ENCODE peak calls at places on chromosomes 2 and 18, in seven cellular contexts. H, V, Y, L, J, X and U are unnamed samples.

GRCh38 chr2:32864337-32864736 is 82.4 kb upstream of the LTBP1 start:
- DNase-seq in X (no peak), J (no peak), H (no peak), L (no peak), V (peak), Y (no peak), U (no peak)

GRCh38 chr2:132384491-132385186 is 32.0 kb upstream of the GPR39 start:
- DNase-seq in V (no peak), Y (no peak), L (no peak), H (peak), X (no peak), J (no peak), U (no peak)

GRCh38 chr2:229454934-229455631 is 184.0 kb upstream of the PID1 start:
- DNase-seq in J (peak), X (no peak), V (peak), L (no peak), H (no peak), Y (no peak), U (no peak)

GRCh38 chr2:216363221-216363620 is 9.1 kb downstream of the MARCHF4 start:
- DNase-seq in Y (no peak), L (no peak), V (no peak), X (no peak), J (no peak), H (no peak), U (no peak)

GRCh38 chr2:28088970-28089369 is 198.4 kb downstream of the BABAM2 start:
- DNase-seq in J (no peak), X (no peak), L (no peak), V (peak), Y (no peak), H (no peak), U (no peak)

GRCh38 chr2:228401065-228401912 is 219.8 kb upstream of the SPHKAP start:
- DNase-seq in J (no peak), L (peak), V (peak), X (no peak), Y (no peak), H (peak), U (no peak)

GRCh38 chr2:173652311-173652710 is 297.6 kb downstream of the CDCA7 start:
- DNase-seq in Y (no peak), X (peak), L (no peak), H (no peak), J (peak), V (peak), U (no peak)

GRCh38 chr2:8974001-8974400 is 29.5 kb downstream of the MBOAT2 start:
- DNase-seq in L (no peak), X (no peak), V (no peak), J (no peak), Y (no peak), H (no peak), U (no peak)

GRCh38 chr2:236309669-236310029 is 45.4 kb upstream of the ASB18 start:
- DNase-seq in X (no peak), V (no peak), L (peak), Y (peak), J (peak), H (peak), U (peak)

GRCh38 chr2:201257381-201257940 is 2.9 kb upstream of the CASP8 start:
- DNase-seq in X (no peak), V (no peak), L (peak), Y (no peak), J (peak), H (peak), U (no peak)

GRCh38 chr2:20672191-20672951 is 5.4 kb downstream of the GDF7 start:
- DNase-seq in J (no peak), X (no peak), Y (peak), V (no peak), L (no peak), H (no peak), U (no peak)

GRCh38 chr18:25880441-25880840 is 210.0 kb downstream of the SS18 start:
- DNase-seq in J (no peak), Y (no peak), H (no peak), X (no peak), L (no peak), V (no peak), U (no peak)

GRCh38 chr2:24577481-24577880 is 86.4 kb downstream of the NCOA1 start:
- DNase-seq in J (no peak), V (no peak), L (no peak), X (no peak), Y (no peak), H (peak), U (no peak)

GRCh38 chr2:158665536-158666302 is 129.4 kb upstream of the DAPL1 start:
- DNase-seq in V (peak), J (no peak), L (no peak), Y (no peak), H (no peak), X (no peak), U (peak)

GRCh38 chr2:208358758-208359631 is 47.6 kb upstream of the PTH2R start:
- DNase-seq in J (no peak), L (no peak), Y (no peak), H (no peak), X (no peak), V (no peak), U (peak)

GRCh38 chr2:237131749-237132148 is 46.1 kb downstream of the COPS8 start:
- DNase-seq in Y (no peak), X (no peak), H (no peak), L (no peak), J (no peak), V (no peak), U (no peak)

GRCh38 chr18:23387265-23387664 is 65.8 kb upstream of the RIOK3 start:
- DNase-seq in V (no peak), Y (peak), J (no peak), H (no peak), L (no peak), X (no peak), U (no peak)

GRCh38 chr18:58269931-58270330 is 225.9 kb downstream of the NEDD4L start:
- DNase-seq in V (peak), Y (no peak), L (no peak), J (no peak), X (peak), H (no peak), U (no peak)

GRCh38 chr2:37786854-37787253 is 115.4 kb upstream of the CDC42EP3 start:
- DNase-seq in V (no peak), J (no peak), Y (no peak), L (no peak), H (no peak), X (no peak), U (no peak)

GRCh38 chr2:862723-863466 is 87.8 kb upstream of the SNTG2 start:
- DNase-seq in J (no peak), H (no peak), X (no peak), V (no peak), L (no peak), Y (no peak), U (no peak)

GRCh38 chr2:190837991-190838390 is 42.6 kb upstream of the GLS start:
- DNase-seq in Y (no peak), J (no peak), V (no peak), H (no peak), X (no peak), L (no peak), U (no peak)

GRCh38 chr2:85766214-85766613 is 12.4 kb downstream of the ATOH8 start:
- DNase-seq in L (no peak), V (no peak), Y (no peak), J (no peak), X (no peak), H (no peak), U (no peak)

GRCh38 chr2:26355038-26355995 is 8.7 kb upstream of the ADGRF3 start:
- DNase-seq in H (no peak), J (peak), L (no peak), Y (no peak), X (peak), V (peak), U (no peak)

GRCh38 chr2:117716505-117716904 is 98.0 kb upstream of the DDX18 start:
- DNase-seq in Y (no peak), H (no peak), L (no peak), X (no peak), J (no peak), V (no peak), U (no peak)

GRCh38 chr2:25309402-25309801 is 32.3 kb downstream of the DNMT3A start:
- DNase-seq in J (peak), X (peak), L (peak), V (peak), H (peak), Y (peak), U (peak)

GRCh38 chr2:72934683-72935610 is 17.6 kb downstream of the EMX1 start:
- DNase-seq in J (no peak), Y (peak), X (peak), H (peak), L (peak), V (peak), U (no peak)

GRCh38 chr2:68774569-68775271 is 40.1 kb downstream of the ARHGAP25 start:
- DNase-seq in V (no peak), Y (no peak), L (peak), J (no peak), X (no peak), H (peak), U (no peak)

GRCh38 chr2:27681844-27682243 is 18.2 kb downstream of the SLC4A1AP start:
- DNase-seq in X (no peak), L (no peak), Y (no peak), J (peak), H (no peak), V (no peak), U (no peak)

GRCh38 chr2:88081924-88082609 is 14.4 kb downstream of the SMYD1 start:
- DNase-seq in H (no peak), J (no peak), L (no peak), V (no peak), Y (no peak), X (no peak), U (no peak)

GRCh38 chr2:39124000-39124769 is 3.3 kb upstream of the SOS1 start:
- DNase-seq in J (peak), X (peak), H (peak), Y (peak), L (peak), V (peak), U (peak)

GRCh38 chr18:49250819-49251388 is 209.5 kb downstream of the DYM start:
- DNase-seq in L (no peak), X (no peak), J (peak), Y (peak), V (peak), H (peak), U (peak)

GRCh38 chr2:8669157-8669852 is 12.6 kb upstream of the ID2 start:
- DNase-seq in L (no peak), V (no peak), J (no peak), X (no peak), Y (no peak), H (no peak), U (no peak)

GRCh38 chr2:160210599-160211138 is 10.6 kb upstream of the ITGB6 start:
- DNase-seq in X (peak), V (peak), H (peak), L (peak), Y (peak), J (peak), U (peak)

GRCh38 chr18:21741511-21742322 is 1.1 kb downstream of the MIB1 start:
- DNase-seq in J (peak), L (peak), Y (no peak), V (no peak), X (no peak), H (peak), U (peak)

GRCh38 chr2:237471457-237472186 is 15.4 kb upstream of the MLPH start:
- DNase-seq in H (peak), X (peak), J (peak), Y (peak), L (peak), V (peak), U (peak)

GRCh38 chr2:18856766-18857165 is 267.4 kb upstream of the NT5C1B start:
- DNase-seq in H (no peak), L (no peak), J (no peak), X (no peak), Y (no peak), V (no peak), U (no peak)

GRCh38 chr2:19810637-19811036 is 91.1 kb downstream of the TTC32 start:
- DNase-seq in X (no peak), J (no peak), H (no peak), L (no peak), Y (no peak), V (no peak), U (no peak)

GRCh38 chr2:10045561-10046355 is 2.4 kb downstream of the KLF11 start:
- DNase-seq in Y (no peak), V (no peak), J (no peak), X (no peak), H (no peak), L (no peak), U (no peak)

GRCh38 chr2:33476100-33476792 is at the start of gene RASGRP3:
- DNase-seq in Y (peak), X (peak), L (peak), H (peak), V (peak), J (peak), U (peak)

GRCh38 chr2:153543639-153544071 is 65.1 kb upstream of the RPRM start:
- DNase-seq in X (no peak), L (no peak), J (no peak), H (no peak), Y (peak), V (peak), U (no peak)
- TF ChIP-seq EZH2phosphoT487 in X (no peak), L (no peak), J (no peak), H (no peak), Y (no peak), V (no peak), U (no peak)

DNA sequence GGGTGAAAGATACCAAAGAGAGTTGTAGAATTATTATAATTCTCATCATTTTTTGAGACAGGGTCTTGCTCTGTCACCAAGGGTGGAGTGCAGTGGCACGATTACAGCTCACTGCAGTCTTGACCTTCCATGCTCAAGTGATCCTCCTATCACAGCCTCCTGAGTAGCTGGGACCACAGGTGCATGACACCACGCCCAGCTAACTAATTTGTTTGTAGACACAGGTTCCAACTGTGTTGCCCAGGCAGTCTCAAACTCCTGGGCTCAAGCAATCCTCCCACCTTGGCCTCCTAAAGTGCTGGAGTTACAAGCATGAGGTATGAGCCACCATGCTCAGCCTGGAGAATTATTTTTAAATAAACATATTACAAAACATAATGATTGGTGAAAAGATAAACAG is 92.8 kb upstream of the MSH6 start:
- DNase-seq in H (peak), L (no peak), V (no peak), Y (no peak), J (no peak), X (no peak), U (no peak)
- TF ChIP-seq EZH2phosphoT487 in H (no peak), L (no peak), V (no peak), Y (no peak), J (no peak), X (no peak), U (no peak)

GRCh38 chr18:2654105-2654827 is 1.3 kb upstream of the SMCHD1 start:
- DNase-seq in X (no peak), Y (no peak), H (peak), L (no peak), V (peak), J (no peak), U (no peak)
- TF ChIP-seq EZH2phosphoT487 in X (no peak), Y (no peak), H (no peak), L (no peak), V (no peak), J (no peak), U (no peak)

GRCh38 chr2:171531291-171531690 is 9.0 kb downstream of the CYBRD1 start:
- DNase-seq in X (no peak), L (no peak), H (no peak), J (no peak), V (no peak), Y (no peak), U (no peak)
- TF ChIP-seq EZH2phosphoT487 in X (no peak), L (no peak), H (no peak), J (no peak), V (no peak), Y (no peak), U (no peak)

DNA sequence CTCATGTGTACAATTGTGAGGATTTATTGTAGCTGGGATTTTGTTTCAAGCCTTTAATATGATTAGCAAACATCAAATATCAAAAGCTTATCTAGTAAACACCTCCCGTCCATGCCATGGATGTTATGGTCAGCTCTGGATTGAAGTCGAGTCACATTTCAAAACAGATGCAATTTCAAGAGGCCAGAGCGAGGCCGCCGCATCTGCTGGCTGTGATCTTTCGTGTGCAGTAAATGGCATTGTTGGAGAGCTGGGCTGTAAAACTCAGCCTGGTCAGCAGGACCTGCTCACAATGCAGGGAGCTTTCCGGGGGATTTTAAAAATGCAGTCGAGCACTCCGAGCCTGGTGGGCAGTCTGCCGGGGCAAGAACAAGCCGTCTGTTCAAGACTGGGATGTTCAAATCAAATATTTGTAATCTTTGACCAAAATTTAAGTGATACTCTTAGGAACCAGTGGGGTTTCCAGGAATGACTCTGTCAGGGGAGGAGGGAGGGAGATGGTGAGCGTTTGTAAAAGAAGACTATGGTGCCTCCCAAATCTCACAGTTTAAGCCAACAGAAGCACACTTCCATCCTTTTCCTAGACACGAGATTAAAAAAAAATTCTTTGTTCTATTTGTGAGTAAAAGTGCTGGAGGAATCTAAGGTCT is 97.6 kb downstream of the MYCN start:
- DNase-seq in Y (peak), J (no peak), X (no peak), V (no peak), L (no peak), H (no peak), U (no peak)
- TF ChIP-seq EZH2phosphoT487 in Y (no peak), J (no peak), X (no peak), V (no peak), L (no peak), H (no peak), U (no peak)

DNA sequence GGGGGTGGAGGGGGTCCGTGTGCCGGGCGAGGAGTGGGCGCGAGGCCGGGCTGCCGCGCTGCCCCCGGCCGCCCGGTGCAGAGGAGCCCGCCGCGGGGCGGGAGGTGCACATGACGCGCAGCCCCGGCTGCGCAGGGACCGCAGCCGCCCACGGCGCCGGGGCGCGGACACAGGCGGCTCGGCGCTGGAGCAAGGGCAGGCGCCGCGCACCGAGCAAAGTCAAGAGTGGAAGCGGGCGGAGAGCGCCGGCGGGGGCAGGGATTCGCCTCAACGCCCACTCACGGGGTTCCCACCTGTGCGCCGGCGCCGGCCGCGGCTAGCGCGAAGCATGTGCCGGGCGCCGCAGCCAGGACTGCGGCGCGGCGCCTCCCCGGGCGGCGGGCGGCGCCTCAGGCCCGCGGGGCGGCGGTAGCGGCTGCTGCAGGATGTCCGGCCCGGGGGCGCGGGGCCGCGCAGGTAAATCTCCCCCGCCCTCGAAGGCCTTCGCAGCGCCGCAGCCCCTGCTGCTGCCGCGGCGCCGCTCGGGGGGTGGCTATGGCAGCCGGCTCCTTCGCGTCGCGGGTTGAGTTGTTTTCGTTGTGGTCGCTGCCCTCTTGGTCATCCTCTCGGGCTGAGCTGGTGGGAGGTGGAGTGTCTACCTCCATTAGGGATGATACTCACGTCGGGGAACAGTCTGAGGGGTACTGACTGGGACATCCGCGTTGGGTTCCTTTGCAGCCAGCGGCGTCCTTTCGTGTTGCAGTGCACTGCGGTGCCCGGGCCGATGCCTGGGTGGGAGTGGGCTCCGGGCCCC is 216.3 kb upstream of the DTNA start:
- DNase-seq in H (no peak), L (peak), X (no peak), Y (peak), J (peak), V (peak), U (peak)
- TF ChIP-seq EZH2phosphoT487 in H (no peak), L (no peak), X (no peak), Y (no peak), J (peak), V (no peak), U (no peak)

DNA sequence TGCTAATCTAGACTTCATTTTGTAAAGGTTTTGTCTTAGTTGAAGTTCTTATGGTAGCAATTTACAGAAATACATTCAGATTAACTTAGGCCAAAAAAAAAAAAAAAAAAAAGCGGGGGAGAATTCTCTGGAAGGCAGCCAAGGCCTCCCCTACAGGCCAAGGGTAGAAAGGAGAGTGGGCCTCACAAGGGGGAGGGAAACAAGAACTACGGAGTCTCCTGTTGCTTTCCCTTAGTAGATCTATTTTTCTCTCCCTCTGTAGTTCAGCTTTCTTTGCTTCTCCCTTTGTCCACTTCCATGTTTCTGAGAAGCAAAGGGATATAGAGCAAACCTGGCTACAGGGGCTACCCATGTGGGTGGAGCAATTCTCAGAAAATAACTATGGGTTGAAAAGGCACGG is 2.4 kb upstream of the STK11IP start:
- DNase-seq in Y (no peak), X (no peak), V (no peak), J (peak), L (no peak), H (no peak), U (no peak)
- TF ChIP-seq EZH2phosphoT487 in Y (no peak), X (no peak), V (no peak), J (no peak), L (no peak), H (no peak), U (no peak)